ENCODE peak calls at places on chromosomes 4 and X, in four cellular contexts. J, N, S and U are unnamed samples.

GRCh38 chr4:165873298-165874071 is 448 bp downstream of the TLL1 start:
- DNase-seq in J (peak; percentile 36), S (peak; percentile 43), N (no peak), U (no peak)

GRCh38 chr4:55866973-55867574 is 13.6 kb downstream of the EXOC1 start:
- DNase-seq in J (no peak), S (no peak), N (peak; percentile 50), U (no peak)

GRCh38 chrX:1417921-1418875 is 26.3 kb upstream of the SLC25A6 start:
- DNase-seq in S (peak; percentile 25), N (no peak), J (no peak), U (no peak)

GRCh38 chrX:5399403-5399802 is 829.3 kb downstream of the NLGN4X start:
- DNase-seq in J (no peak), N (no peak), S (no peak), U (no peak)

GRCh38 chr4:13640149-13640671 is 12.7 kb upstream of the BOD1L1 start:
- DNase-seq in S (no peak), N (no peak), J (no peak), U (no peak)

GRCh38 chrX:51456814-51457213 is 39.6 kb downstream of the NUDT11 start:
- DNase-seq in S (no peak), J (no peak), N (no peak), U (no peak)

GRCh38 chr4:117164338-117164737 is 79.0 kb upstream of the TRAM1L1 start:
- DNase-seq in S (no peak), J (no peak), N (no peak), U (no peak)

GRCh38 chr4:156443488-156443887 is 489.8 kb upstream of the CTSO start:
- DNase-seq in S (no peak), J (no peak), N (no peak), U (no peak)

GRCh38 chr4:150142831-150143230 is 64.6 kb downstream of the DCLK2 start:
- DNase-seq in J (no peak), S (no peak), N (no peak), U (no peak)

GRCh38 chr4:150145090-150145949 is 67.1 kb downstream of the DCLK2 start:
- DNase-seq in S (no peak), J (no peak), N (no peak), U (no peak)

GRCh38 chr4:150149381-150149780 is 71.1 kb downstream of the DCLK2 start:
- DNase-seq in N (no peak), J (no peak), S (no peak), U (peak; percentile 15)

GRCh38 chr4:150150545-150151156 is 72.4 kb downstream of the DCLK2 start:
- DNase-seq in N (no peak), S (no peak), J (peak; percentile 32), U (no peak)

DNA sequence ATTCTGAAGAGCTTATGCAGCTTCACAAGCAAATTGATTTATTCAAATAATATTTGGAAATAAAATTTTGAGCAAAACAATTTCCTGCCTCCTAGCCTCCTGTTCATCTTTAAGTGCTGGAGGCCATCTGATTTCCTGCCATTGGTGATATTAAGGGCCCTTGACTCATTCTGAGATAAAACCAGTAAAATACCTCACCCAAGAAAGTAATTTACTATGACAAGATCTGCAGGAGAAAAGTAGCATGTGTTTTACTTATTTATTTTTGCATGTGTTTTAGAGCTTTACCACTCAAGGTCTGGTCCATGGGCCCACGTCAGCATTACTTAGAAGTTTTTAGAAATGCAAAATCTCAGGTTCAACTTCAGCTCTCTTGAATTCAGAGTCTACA is 67.7 kb downstream of the DCLK2 start:
- DNase-seq in S (no peak), N (no peak), J (no peak), U (no peak)
- H3K27ac ChIP-seq in S (no peak overlapping the region), N (no peak overlapping the region), J (no peak overlapping the region), U (no peak overlapping the region)

DNA sequence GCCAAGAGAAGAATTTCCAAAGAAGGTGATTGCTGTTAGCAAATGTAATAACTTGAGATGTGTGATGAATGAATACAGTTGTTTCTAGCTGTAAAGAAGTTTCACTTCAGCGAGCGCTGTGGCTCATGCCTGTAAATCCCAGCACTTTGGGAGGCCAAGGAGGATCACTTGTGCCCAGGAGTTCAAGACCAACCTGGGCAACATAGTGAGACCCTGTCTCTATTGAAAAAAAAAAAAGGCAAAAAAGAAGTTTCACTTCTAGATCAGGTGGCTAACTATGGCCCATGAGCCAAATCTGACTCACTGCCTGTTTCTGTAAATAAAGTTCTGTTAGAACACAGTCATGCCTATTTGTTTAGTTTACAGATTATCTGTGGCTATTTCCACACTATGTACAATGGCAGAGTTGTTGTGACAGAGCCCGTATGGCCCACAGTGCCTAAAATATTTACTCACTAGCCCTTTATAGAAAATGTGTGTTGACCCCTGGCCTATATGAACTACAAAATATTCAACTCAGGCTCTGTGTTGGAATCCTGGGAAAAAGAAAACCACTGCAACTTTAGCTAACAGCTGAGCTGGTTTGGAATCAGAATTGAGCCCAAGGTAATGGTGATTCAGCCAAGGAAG is 54.1 kb upstream of the PRPS1 start:
- DNase-seq in N (no peak), J (no peak), S (no peak), U (no peak)
- H3K27ac ChIP-seq in N (no peak overlapping the region), J (no peak overlapping the region), S (no peak overlapping the region), U (no peak overlapping the region)

DNA sequence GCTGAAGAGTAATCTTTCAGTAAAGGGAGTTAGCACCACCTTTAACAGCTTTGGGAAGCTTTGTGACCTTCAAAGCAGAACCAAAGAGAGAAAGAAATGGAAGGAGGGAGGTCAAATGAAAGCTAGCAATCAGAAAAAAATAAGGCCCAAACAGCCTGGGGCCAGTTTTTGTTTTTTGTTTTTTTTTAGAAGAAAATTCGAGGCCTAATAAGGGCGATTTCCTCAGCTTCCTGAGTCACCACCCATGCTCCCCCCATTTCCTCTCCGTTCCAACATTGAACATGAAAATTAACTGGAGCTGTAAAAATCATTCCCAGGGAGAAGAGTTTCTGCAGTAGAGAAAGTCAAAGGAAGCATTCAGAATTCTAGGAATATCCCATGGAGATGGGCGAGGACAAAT is 115.1 kb downstream of the SH3KBP1 start:
- DNase-seq in N (no peak), S (no peak), J (no peak), U (no peak)
- H3K27ac ChIP-seq in N (peak overlapping the region; percentile 9), S (no peak overlapping the region), J (peak overlapping the region; percentile 85), U (peak overlapping the region; percentile 27)

GRCh38 chrX:72026341-72027023 is 105.2 kb downstream of the RTL5 start:
- DNase-seq in S (no peak), N (no peak), J (no peak), U (no peak)
- H3K27ac ChIP-seq in S (no peak overlapping the region), N (no peak overlapping the region), J (no peak overlapping the region), U (no peak overlapping the region)

DNA sequence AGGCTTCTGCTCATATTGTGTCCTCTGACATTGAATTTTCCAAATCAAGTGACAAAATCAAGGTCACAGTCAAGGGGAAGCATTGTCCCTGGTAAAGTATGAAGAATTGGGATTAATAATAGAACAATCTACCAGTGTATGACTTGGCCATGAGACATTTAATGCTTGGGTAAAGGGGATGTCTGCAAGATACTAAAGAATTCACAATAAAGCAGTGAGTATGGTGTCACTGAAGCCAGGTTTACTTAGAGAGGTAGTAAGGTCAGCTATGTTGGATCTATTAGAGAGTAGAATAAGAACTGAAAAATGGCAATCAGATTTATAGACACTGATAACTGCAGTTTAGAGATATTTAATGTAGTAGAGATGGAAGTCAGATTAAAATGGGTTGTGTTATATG is 349.2 kb downstream of the BMPR1B start:
- DNase-seq in S (no peak), N (no peak), J (no peak), U (no peak)
- H3K27ac ChIP-seq in S (no peak overlapping the region), N (no peak overlapping the region), J (no peak overlapping the region), U (no peak overlapping the region)

DNA sequence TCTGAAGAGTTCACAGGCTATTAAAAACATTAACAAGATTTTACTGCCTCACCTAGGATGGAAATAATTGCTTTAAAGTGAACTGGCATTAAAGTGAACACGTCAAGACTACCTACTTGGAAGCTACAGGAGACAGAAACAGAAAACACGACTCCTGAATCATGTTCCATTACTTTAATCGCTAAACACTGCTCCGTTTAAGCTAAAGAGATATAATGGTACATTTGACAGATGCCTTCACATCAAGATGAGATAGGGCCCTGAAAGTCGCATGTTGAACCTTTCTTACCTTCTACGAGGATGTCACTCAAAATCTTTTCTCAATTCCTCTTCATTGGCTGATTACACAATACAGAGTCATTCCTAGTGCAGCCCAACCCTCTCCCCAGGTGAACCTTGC is 206.3 kb upstream of the GATB start:
- DNase-seq in S (no peak), N (no peak), J (no peak), U (no peak)
- H3K27ac ChIP-seq in S (no peak overlapping the region), N (no peak overlapping the region), J (no peak overlapping the region), U (no peak overlapping the region)